ENCODE peak calls at places on chromosomes 5 and 9, in five cellular contexts. One of them, this sample, is unnamed.

GRCh38 chr5:119063579-119064379 is 7.1 kb upstream of the DMXL1 start:
- DNase-seq in nucleus accumbens: no peak
- DNase-seq in iris pigment epithelial cell: peak
- DNase-seq in COR-L47: no peak
- DNase-seq in left ventricle myocardium inferior: no peak
- DNase-seq in this sample: no peak

GRCh38 chr5:142683885-142684505 is 1.9 kb downstream of the FGF1 start:
- DNase-seq in COR-L47: no peak
- DNase-seq in nucleus accumbens: no peak
- DNase-seq in left ventricle myocardium inferior: no peak
- DNase-seq in iris pigment epithelial cell: no peak
- DNase-seq in this sample: no peak

GRCh38 chr5:91162534-91163381 is 220.4 kb downstream of the ARRDC3 start:
- DNase-seq in left ventricle myocardium inferior: peak
- DNase-seq in COR-L47: no peak
- DNase-seq in iris pigment epithelial cell: peak
- DNase-seq in nucleus accumbens: no peak
- DNase-seq in this sample: peak

GRCh38 chr5:72402959-72403628 is 82.9 kb downstream of the PTCD2 start:
- DNase-seq in COR-L47: no peak
- DNase-seq in nucleus accumbens: no peak
- DNase-seq in left ventricle myocardium inferior: peak
- DNase-seq in iris pigment epithelial cell: peak
- DNase-seq in this sample: peak

GRCh38 chr5:107430077-107430625 is 240.6 kb downstream of the EFNA5 start:
- DNase-seq in nucleus accumbens: no peak
- DNase-seq in iris pigment epithelial cell: peak
- DNase-seq in left ventricle myocardium inferior: no peak
- DNase-seq in COR-L47: no peak
- DNase-seq in this sample: no peak

GRCh38 chr5:154472871-154473580 is 5.0 kb downstream of the HAND1 start:
- DNase-seq in COR-L47: no peak
- DNase-seq in left ventricle myocardium inferior: no peak
- DNase-seq in nucleus accumbens: no peak
- DNase-seq in iris pigment epithelial cell: no peak
- DNase-seq in this sample: no peak

GRCh38 chr5:98349251-98349989 is 424.0 kb upstream of the RGMB start:
- DNase-seq in left ventricle myocardium inferior: no peak
- DNase-seq in iris pigment epithelial cell: peak
- DNase-seq in nucleus accumbens: no peak
- DNase-seq in COR-L47: no peak
- DNase-seq in this sample: no peak

GRCh38 chr5:139611703-139612584 is 36.2 kb upstream of the CXXC5 start:
- DNase-seq in left ventricle myocardium inferior: no peak
- DNase-seq in iris pigment epithelial cell: no peak
- DNase-seq in nucleus accumbens: no peak
- DNase-seq in COR-L47: no peak
- DNase-seq in this sample: no peak

GRCh38 chr9:82912639-82913038 is 150.3 kb downstream of the RASEF start:
- DNase-seq in left ventricle myocardium inferior: no peak
- DNase-seq in COR-L47: no peak
- DNase-seq in nucleus accumbens: no peak
- DNase-seq in iris pigment epithelial cell: no peak
- DNase-seq in this sample: no peak

GRCh38 chr5:2863675-2864433 is 112.4 kb upstream of the IRX2 start:
- DNase-seq in nucleus accumbens: no peak
- DNase-seq in iris pigment epithelial cell: no peak
- DNase-seq in left ventricle myocardium inferior: no peak
- DNase-seq in COR-L47: no peak
- DNase-seq in this sample: no peak

GRCh38 chr9:133780404-133780945 is 42.3 kb upstream of the SARDH start:
- DNase-seq in iris pigment epithelial cell: no peak
- DNase-seq in left ventricle myocardium inferior: no peak
- DNase-seq in nucleus accumbens: no peak
- DNase-seq in COR-L47: no peak
- DNase-seq in this sample: no peak

GRCh38 chr5:1104327-1105006 is 7.4 kb downstream of the SLC12A7 start:
- DNase-seq in iris pigment epithelial cell: no peak
- DNase-seq in COR-L47: no peak
- DNase-seq in nucleus accumbens: no peak
- DNase-seq in left ventricle myocardium inferior: no peak
- DNase-seq in this sample: no peak

GRCh38 chr9:79858509-79858908 is 286.7 kb downstream of the TLE4 start:
- DNase-seq in left ventricle myocardium inferior: no peak
- DNase-seq in iris pigment epithelial cell: peak
- DNase-seq in nucleus accumbens: no peak
- DNase-seq in COR-L47: no peak
- DNase-seq in this sample: no peak

GRCh38 chr5:27266184-27266583 is 227.8 kb upstream of the CDH9 start:
- DNase-seq in nucleus accumbens: no peak
- DNase-seq in left ventricle myocardium inferior: no peak
- DNase-seq in iris pigment epithelial cell: no peak
- DNase-seq in COR-L47: no peak
- DNase-seq in this sample: no peak

GRCh38 chr9:2872307-2872940 is 28.5 kb upstream of the PUM3 start:
- DNase-seq in nucleus accumbens: no peak
- DNase-seq in COR-L47: no peak
- DNase-seq in iris pigment epithelial cell: peak
- DNase-seq in left ventricle myocardium inferior: no peak
- DNase-seq in this sample: peak

GRCh38 chr5:55188656-55189380 is 15.8 kb upstream of the CDC20B start:
- DNase-seq in COR-L47: peak
- DNase-seq in iris pigment epithelial cell: no peak
- DNase-seq in left ventricle myocardium inferior: no peak
- DNase-seq in nucleus accumbens: no peak
- DNase-seq in this sample: no peak

GRCh38 chr5:84255318-84255717 is 129.4 kb downstream of the EDIL3 start:
- DNase-seq in left ventricle myocardium inferior: no peak
- DNase-seq in COR-L47: peak
- DNase-seq in iris pigment epithelial cell: peak
- DNase-seq in nucleus accumbens: no peak
- DNase-seq in this sample: no peak

GRCh38 chr5:139633295-139634027 is 14.7 kb upstream of the CXXC5 start:
- DNase-seq in iris pigment epithelial cell: peak
- DNase-seq in left ventricle myocardium inferior: no peak
- DNase-seq in COR-L47: peak
- DNase-seq in nucleus accumbens: peak
- DNase-seq in this sample: peak

GRCh38 chr5:177592010-177592834 is at the start of gene TMED9:
- DNase-seq in COR-L47: peak
- DNase-seq in iris pigment epithelial cell: peak
- DNase-seq in left ventricle myocardium inferior: peak
- DNase-seq in nucleus accumbens: peak
- DNase-seq in this sample: peak

GRCh38 chr9:87336407-87336806 is 161.3 kb upstream of the DAPK1 start:
- DNase-seq in iris pigment epithelial cell: no peak
- DNase-seq in left ventricle myocardium inferior: no peak
- DNase-seq in COR-L47: no peak
- DNase-seq in nucleus accumbens: no peak
- DNase-seq in this sample: no peak

GRCh38 chr5:125137535-125137934 is 391.1 kb upstream of the ZNF608 start:
- DNase-seq in left ventricle myocardium inferior: no peak
- DNase-seq in COR-L47: no peak
- DNase-seq in iris pigment epithelial cell: no peak
- DNase-seq in nucleus accumbens: no peak
- DNase-seq in this sample: no peak

GRCh38 chr9:104805441-104805840 is 41.5 kb downstream of the NIPSNAP3B start:
- DNase-seq in nucleus accumbens: no peak
- DNase-seq in COR-L47: no peak
- DNase-seq in iris pigment epithelial cell: no peak
- DNase-seq in left ventricle myocardium inferior: no peak
- DNase-seq in this sample: no peak

GRCh38 chr5:32339198-32339597 is 26.5 kb upstream of the MTMR12 start:
- DNase-seq in COR-L47: peak
- DNase-seq in left ventricle myocardium inferior: no peak
- DNase-seq in iris pigment epithelial cell: peak
- DNase-seq in nucleus accumbens: no peak
- DNase-seq in this sample: no peak

GRCh38 chr9:80049096-80049495 is 477.3 kb downstream of the TLE4 start:
- DNase-seq in COR-L47: no peak
- DNase-seq in iris pigment epithelial cell: no peak
- DNase-seq in nucleus accumbens: no peak
- DNase-seq in left ventricle myocardium inferior: no peak
- DNase-seq in this sample: no peak

GRCh38 chr9:34366365-34366764 is 10.3 kb downstream of the MYORG start:
- DNase-seq in iris pigment epithelial cell: no peak
- DNase-seq in nucleus accumbens: no peak
- DNase-seq in COR-L47: no peak
- DNase-seq in left ventricle myocardium inferior: no peak
- DNase-seq in this sample: no peak

GRCh38 chr5:143924311-143924710 is 112.3 kb downstream of the HMHB1 start:
- DNase-seq in left ventricle myocardium inferior: no peak
- DNase-seq in COR-L47: no peak
- DNase-seq in nucleus accumbens: no peak
- DNase-seq in iris pigment epithelial cell: no peak
- DNase-seq in this sample: no peak

GRCh38 chr9:135887585-135888050 is 19.7 kb downstream of the CAMSAP1 start:
- DNase-seq in nucleus accumbens: no peak
- DNase-seq in iris pigment epithelial cell: no peak
- DNase-seq in COR-L47: no peak
- DNase-seq in left ventricle myocardium inferior: no peak
- DNase-seq in this sample: peak

GRCh38 chr5:176578391-176578808 is 29.3 kb downstream of the CDHR2 start:
- DNase-seq in COR-L47: peak
- DNase-seq in nucleus accumbens: no peak
- DNase-seq in left ventricle myocardium inferior: peak
- DNase-seq in iris pigment epithelial cell: peak
- DNase-seq in this sample: peak

GRCh38 chr9:4465910-4466309 is 24.4 kb upstream of the SLC1A1 start:
- DNase-seq in iris pigment epithelial cell: no peak
- DNase-seq in COR-L47: no peak
- DNase-seq in left ventricle myocardium inferior: no peak
- DNase-seq in nucleus accumbens: no peak
- DNase-seq in this sample: no peak

GRCh38 chr5:58318468-58318867 is 141.4 kb downstream of the PLK2 start:
- DNase-seq in iris pigment epithelial cell: peak
- DNase-seq in COR-L47: no peak
- DNase-seq in left ventricle myocardium inferior: no peak
- DNase-seq in nucleus accumbens: no peak
- DNase-seq in this sample: no peak

GRCh38 chr5:62596691-62597090 is 18.1 kb downstream of the LRRC70 start:
- DNase-seq in nucleus accumbens: no peak
- DNase-seq in COR-L47: no peak
- DNase-seq in left ventricle myocardium inferior: no peak
- DNase-seq in iris pigment epithelial cell: peak
- DNase-seq in this sample: no peak

GRCh38 chr5:171888051-171888481 is 102.4 kb downstream of the SMIM23 start:
- DNase-seq in left ventricle myocardium inferior: no peak
- DNase-seq in COR-L47: no peak
- DNase-seq in iris pigment epithelial cell: no peak
- DNase-seq in nucleus accumbens: no peak
- DNase-seq in this sample: no peak

GRCh38 chr9:77807295-77807694 is 159.2 kb upstream of the GNA14 start:
- DNase-seq in COR-L47: no peak
- DNase-seq in left ventricle myocardium inferior: no peak
- DNase-seq in nucleus accumbens: no peak
- DNase-seq in iris pigment epithelial cell: peak
- DNase-seq in this sample: no peak

GRCh38 chr5:112065818-112066217 is 308.8 kb upstream of the NREP start:
- DNase-seq in left ventricle myocardium inferior: no peak
- DNase-seq in iris pigment epithelial cell: no peak
- DNase-seq in COR-L47: no peak
- DNase-seq in nucleus accumbens: no peak
- DNase-seq in this sample: no peak

GRCh38 chr5:375336-375920 is 53.9 kb downstream of the AHRR start:
- DNase-seq in iris pigment epithelial cell: no peak
- DNase-seq in nucleus accumbens: no peak
- DNase-seq in left ventricle myocardium inferior: no peak
- DNase-seq in COR-L47: no peak
- DNase-seq in this sample: peak

GRCh38 chr5:40150896-40151295 is 528.8 kb upstream of the PTGER4 start:
- DNase-seq in COR-L47: no peak
- DNase-seq in iris pigment epithelial cell: no peak
- DNase-seq in left ventricle myocardium inferior: no peak
- DNase-seq in nucleus accumbens: no peak
- DNase-seq in this sample: no peak

GRCh38 chr5:64074533-64074932 is 91.1 kb upstream of the RNF180 start:
- DNase-seq in nucleus accumbens: no peak
- DNase-seq in left ventricle myocardium inferior: no peak
- DNase-seq in COR-L47: peak
- DNase-seq in iris pigment epithelial cell: peak
- DNase-seq in this sample: peak

GRCh38 chr9:76516350-76516749 is 57.4 kb downstream of the GCNT1 start:
- DNase-seq in iris pigment epithelial cell: no peak
- DNase-seq in nucleus accumbens: no peak
- DNase-seq in COR-L47: peak
- DNase-seq in left ventricle myocardium inferior: no peak
- DNase-seq in this sample: peak

GRCh38 chr5:32014345-32014744 is 159.8 kb downstream of the GOLPH3 start:
- DNase-seq in iris pigment epithelial cell: no peak
- DNase-seq in left ventricle myocardium inferior: no peak
- DNase-seq in COR-L47: no peak
- DNase-seq in nucleus accumbens: no peak
- DNase-seq in this sample: no peak